ENCODE peak calls at places on chromosomes 12 and 14, in eight cellular contexts. X is T-helper 9 cell; S is stimulated activated CD4-positive, alpha-beta T cell treated with anti-CD3 and anti-CD28 coated beads, Interleukin-2, amount 100 ng/mL, for 24 hours; W is C1 segment of cervical spinal cord; O is upper lobe of right lung; C is NCI-H2081; K is frontal cortex; V is HEK293T. E is an unnamed sample.
A peak's percentile ranks its signal among the peaks of the same experiment; 100 is the strongest.

GRCh38 chr12:26238341-26239126 is 43.2 kb downstream of the SSPN start:
- DNase-seq in X (no peak), S (no peak), W (no peak), O (no peak), C (no peak), K (no peak), V (no peak), E (no peak)

GRCh38 chr12:49974231-49974675 is 1.5 kb downstream of the AQP6 start:
- DNase-seq in X (no peak), S (no peak), W (peak; percentile 57), O (peak; percentile 85), C (no peak), K (peak; percentile 74), V (peak; percentile 42), E (peak; percentile 59)

GRCh38 chr14:51996148-51996746 is 6.9 kb downstream of the RTRAF start:
- DNase-seq in X (no peak), S (no peak), W (no peak), O (no peak), C (peak; percentile 9), K (no peak), V (no peak), E (peak; percentile 38)

GRCh38 chr12:120710805-120711296 is 593 bp downstream of the UNC119B start:
- DNase-seq in X (peak; percentile 5), S (peak; percentile 47), W (no peak), O (peak; percentile 70), C (no peak), K (peak; percentile 27), V (peak; percentile 42), E (peak; percentile 26)

GRCh38 chr12:54544743-54545142 is 4.7 kb upstream of the PDE1B start:
- DNase-seq in X (no peak), S (no peak), W (no peak), O (no peak), C (no peak), K (no peak), V (no peak), E (no peak)

GRCh38 chr14:104359301-104359968 is 220.1 kb upstream of the C14orf180 start:
- DNase-seq in X (no peak), S (no peak), W (no peak), O (no peak), C (no peak), K (no peak), V (no peak), E (no peak)

GRCh38 chr14:83607682-83608081 is 1922.3 kb upstream of the FLRT2 start:
- DNase-seq in X (no peak), S (no peak), W (no peak), O (no peak), C (no peak), K (no peak), V (no peak), E (no peak)

GRCh38 chr12:124278389-124279101 is 16.3 kb upstream of the RFLNA start:
- DNase-seq in X (no peak), S (no peak), W (peak; percentile 23), O (no peak), C (no peak), K (no peak), V (no peak), E (no peak)

GRCh38 chr14:74549588-74549987 is 56.0 kb downstream of the ISCA2 start:
- DNase-seq in X (no peak), S (no peak), W (no peak), O (no peak), C (no peak), K (no peak), V (no peak), E (no peak)

GRCh38 chr14:77761205-77761931 is 412 bp upstream of the SNW1 start:
- DNase-seq in X (no peak), S (no peak), W (peak; percentile 12), O (no peak), C (no peak), K (peak; percentile 22), V (peak; percentile 42), E (peak; percentile 66)

GRCh38 chr14:75259510-75259855 is 19.1 kb upstream of the FOS start:
- DNase-seq in X (no peak), S (no peak), W (no peak), O (no peak), C (no peak), K (no peak), V (peak; percentile 44), E (peak; percentile 59)

GRCh38 chr12:19203539-19204506 is 74.3 kb downstream of the PLEKHA5 start:
- DNase-seq in X (no peak), S (no peak), W (no peak), O (no peak), C (no peak), K (no peak), V (no peak), E (peak; percentile 38)

GRCh38 chr12:68510394-68510793 is 100.3 kb upstream of the RAP1B start:
- DNase-seq in X (no peak), S (no peak), W (no peak), O (no peak), C (no peak), K (no peak), V (no peak), E (peak; percentile 30)

GRCh38 chr12:123387508-123388217 is 3.7 kb downstream of the KMT5A start:
- DNase-seq in X (no peak), S (no peak), W (no peak), O (no peak), C (no peak), K (no peak), V (no peak), E (peak; percentile 80)

GRCh38 chr12:130953783-130954543 is at the start of gene ADGRD1:
- DNase-seq in X (no peak), S (no peak), W (peak; percentile 12), O (peak; percentile 83), C (no peak), K (peak; percentile 67), V (no peak), E (peak; percentile 90)

GRCh38 chr12:81859521-81859920 is 100.4 kb upstream of the PPFIA2 start:
- DNase-seq in X (no peak), S (no peak), W (no peak), O (no peak), C (no peak), K (no peak), V (no peak), E (peak; percentile 9)

GRCh38 chr14:77026166-77026929 is 2.2 kb downstream of the IRF2BPL start:
- DNase-seq in X (no peak), S (no peak), W (no peak), O (peak; percentile 82), C (no peak), K (peak; percentile 41), V (no peak), E (no peak)

GRCh38 chr12:41055875-41056577 is 132.1 kb upstream of the PDZRN4 start:
- DNase-seq in X (no peak), S (no peak), W (no peak), O (no peak), C (no peak), K (no peak), V (no peak), E (no peak)

GRCh38 chr14:104373055-104373854 is 206.3 kb upstream of the C14orf180 start:
- DNase-seq in X (no peak), S (no peak), W (no peak), O (no peak), C (peak; percentile 66), K (no peak), V (no peak), E (no peak)

GRCh38 chr14:22232486-22232885 is 356.5 kb downstream of the DAD1 start:
- DNase-seq in X (no peak), S (no peak), W (no peak), O (no peak), C (no peak), K (no peak), V (no peak), E (no peak)

GRCh38 chr12:124436366-124436765 is 131.0 kb downstream of the NCOR2 start:
- DNase-seq in X (no peak), S (no peak), W (no peak), O (no peak), C (no peak), K (no peak), V (peak; percentile 23), E (no peak)

GRCh38 chr12:64273527-64274403 is 51.7 kb upstream of the KICS2 start:
- DNase-seq in X (no peak), S (peak; percentile 14), W (no peak), O (no peak), C (no peak), K (no peak), V (peak; percentile 49), E (peak; percentile 47)

GRCh38 chr12:113959096-113959495 is 7.0 kb downstream of the RBM19 start:
- DNase-seq in X (no peak), S (no peak), W (no peak), O (no peak), C (no peak), K (no peak), V (no peak), E (no peak)

GRCh38 chr12:6873094-6874006 is at the start of gene SPSB2:
- DNase-seq in X (peak; percentile 99), S (peak; percentile 100), W (peak; percentile 87), O (peak; percentile 100), C (peak; percentile 95), K (peak; percentile 94), V (peak; percentile 96), E (peak; percentile 99)

GRCh38 chr14:49052516-49052915 is 533.7 kb downstream of the RPS29 start:
- DNase-seq in X (no peak), S (no peak), W (no peak), O (no peak), C (no peak), K (no peak), V (no peak), E (no peak)

GRCh38 chr14:92472860-92473259 is 40.7 kb upstream of the RIN3 start:
- DNase-seq in X (no peak), S (no peak), W (no peak), O (no peak), C (no peak), K (no peak), V (no peak), E (no peak)

GRCh38 chr14:32450919-32451675 is 122.0 kb downstream of the AKAP6 start:
- DNase-seq in X (no peak), S (no peak), W (no peak), O (no peak), C (no peak), K (no peak), V (no peak), E (no peak)

E was measured in OCI-M1.